ENCODE peak calls at places on chromosomes 16 and 17, in five cellular contexts. L is caudate nucleus; N is SJSA1; Q is MCF 10A; I is naive thymus-derived CD8-positive, alpha-beta T cell. M is an unnamed sample.

GRCh38 chr17:57121308-57122042 is 36.4 kb downstream of the AKAP1 start:
- DNase-seq in Q (peak; percentile 49), N (no peak), I (no peak), L (peak; percentile 11), M (peak; percentile 31)

GRCh38 chr16:52469775-52470174 is 77.2 kb downstream of the TOX3 start:
- DNase-seq in I (no peak), L (no peak), N (no peak), Q (no peak), M (no peak)

GRCh38 chr16:27245276-27246231 is 23.0 kb downstream of the NSMCE1 start:
- DNase-seq in N (no peak), I (no peak), Q (peak; percentile 63), L (no peak), M (peak; percentile 94)

GRCh38 chr16:89365044-89365467 is 125.3 kb downstream of the ANKRD11 start:
- DNase-seq in Q (no peak), L (no peak), I (no peak), N (no peak), M (no peak)

GRCh38 chr17:6577686-6578263 is 21.4 kb upstream of the PITPNM3 start:
- DNase-seq in N (no peak), Q (peak; percentile 89), I (no peak), L (no peak), M (no peak)

GRCh38 chr17:81142301-81143199 is 22.8 kb upstream of the PVALEF start:
- DNase-seq in Q (peak; percentile 79), L (peak; percentile 90), I (peak; percentile 62), N (peak; percentile 91), M (peak; percentile 71)

GRCh38 chr17:80920406-80920805 is 71.2 kb upstream of the CHMP6 start:
- DNase-seq in L (peak; percentile 85), I (no peak), Q (no peak), N (no peak), M (no peak)

GRCh38 chr17:14316131-14316854 is 15.4 kb downstream of the HS3ST3B1 start:
- DNase-seq in L (no peak), N (no peak), I (no peak), Q (no peak), M (peak; percentile 72)

GRCh38 chr17:55458977-55459376 is 37.3 kb upstream of the MMD start:
- DNase-seq in L (no peak), Q (peak; percentile 74), I (no peak), N (peak; percentile 67), M (peak; percentile 70)

GRCh38 chr17:44307387-44308186 is 814 bp upstream of the RUNDC3A start:
- DNase-seq in L (peak; percentile 86), Q (peak; percentile 36), N (no peak), I (no peak), M (peak; percentile 22)

GRCh38 chr17:40522961-40523310 is 21.5 kb upstream of the TNS4 start:
- DNase-seq in L (no peak), N (no peak), Q (no peak), I (no peak), M (no peak)

GRCh38 chr16:24332178-24332577 is 76.0 kb downstream of the CACNG3 start:
- DNase-seq in N (no peak), L (peak; percentile 9), Q (no peak), I (no peak), M (no peak)

GRCh38 chr16:88960516-88960915 is 16.5 kb downstream of the CBFA2T3 start:
- DNase-seq in Q (no peak), I (no peak), L (no peak), N (no peak), M (no peak)

GRCh38 chr17:35982409-35983191 is 1.3 kb upstream of the CCL16 start:
- DNase-seq in N (no peak), I (no peak), L (no peak), Q (no peak), M (no peak)

GRCh38 chr17:18017958-18018357 is 21.0 kb downstream of the ATPAF2 start:
- DNase-seq in I (no peak), L (no peak), N (no peak), Q (no peak), M (no peak)

GRCh38 chr17:34246436-34246835 is 8.6 kb upstream of the CCL2 start:
- DNase-seq in N (no peak), I (no peak), L (no peak), Q (no peak), M (no peak)

GRCh38 chr17:73747221-73748002 is 103.2 kb upstream of the SDK2 start:
- DNase-seq in L (no peak), N (no peak), Q (no peak), I (no peak), M (no peak)

GRCh38 chr17:6623941-6624340 is 16.6 kb downstream of the KIAA0753 start:
- DNase-seq in Q (no peak), N (no peak), I (no peak), L (no peak), M (no peak)

GRCh38 chr16:27325736-27326135 is 12.0 kb downstream of the IL4R start:
- DNase-seq in N (no peak), I (no peak), Q (no peak), L (no peak), M (no peak)

M was measured in fibroblast of gingiva.